ENCODE peak calls at places on chromosome 3, in seven cellular contexts. U, S, N, K, H, Q and M are unnamed samples.

GRCh38 chr3:41247055-41247454 is 47.8 kb downstream of the CTNNB1 start:
- DNase-seq in N (no peak), S (no peak), U (no peak), Q (no peak), H (no peak), K (no peak), M (no peak)

GRCh38 chr3:69855436-69856162 is 116.3 kb downstream of the MITF start:
- DNase-seq in N (no peak), K (no peak), H (peak), U (peak), Q (peak), S (no peak), M (peak)

GRCh38 chr3:123028233-123028828 is 768 bp upstream of the SEMA5B start:
- DNase-seq in U (peak), H (peak), S (peak), Q (peak), N (peak), K (no peak), M (peak)

GRCh38 chr3:58164199-58164879 is 46.4 kb downstream of the DNASE1L3 start:
- DNase-seq in S (no peak), Q (no peak), N (no peak), K (no peak), H (no peak), U (peak), M (no peak)

GRCh38 chr3:54914180-54914579 is 13.7 kb downstream of the LRTM1 start:
- DNase-seq in S (no peak), N (no peak), Q (no peak), H (no peak), U (no peak), K (no peak), M (no peak)

GRCh38 chr3:72745146-72745976 is 102.9 kb downstream of the SHQ1 start:
- DNase-seq in N (no peak), S (no peak), K (no peak), U (peak), H (peak), Q (no peak), M (no peak)

GRCh38 chr3:42892169-42892568 is 13.8 kb upstream of the ZNF662 start:
- DNase-seq in N (no peak), K (no peak), H (no peak), S (no peak), U (peak), Q (no peak), M (no peak)

GRCh38 chr3:126128504-126129407 is 44.8 kb upstream of the SLC41A3 start:
- DNase-seq in N (peak), H (no peak), S (no peak), Q (no peak), K (no peak), U (no peak), M (no peak)

GRCh38 chr3:173066044-173066679 is 74.9 kb downstream of the SPATA16 start:
- DNase-seq in H (peak), K (no peak), N (no peak), Q (no peak), U (peak), S (no peak), M (peak)

GRCh38 chr3:66177026-66177425 is 43.8 kb upstream of the SLC25A26 start:
- DNase-seq in S (no peak), U (no peak), H (no peak), N (no peak), K (no peak), Q (no peak), M (no peak)

GRCh38 chr3:37712918-37713819 is 148.5 kb upstream of the CTDSPL start:
- DNase-seq in S (peak), H (peak), N (no peak), K (no peak), U (peak), Q (peak), M (peak)

GRCh38 chr3:20772869-20773268 is 586.9 kb upstream of the SGO1 start:
- DNase-seq in Q (no peak), U (no peak), H (no peak), N (no peak), S (no peak), K (no peak), M (no peak)

GRCh38 chr3:20773320-20773984 is 587.4 kb upstream of the SGO1 start:
- DNase-seq in H (peak), Q (no peak), S (no peak), K (no peak), N (no peak), U (no peak), M (no peak)

GRCh38 chr3:20776717-20777116 is 590.7 kb upstream of the SGO1 start:
- DNase-seq in U (no peak), H (no peak), S (no peak), N (no peak), Q (no peak), K (no peak), M (no peak)
- H2AK5ac ChIP-seq in U (no peak), H (no peak), S (no peak), N (no peak), Q (no peak), K (no peak), M (no peak)

GRCh38 chr3:125057186-125057850 is 1.5 kb upstream of the HEG1 start:
- DNase-seq in H (no peak), Q (peak), N (no peak), U (peak), S (no peak), K (no peak), M (peak)

GRCh38 chr3:125055913-125056705 is at the start of gene HEG1:
- DNase-seq in K (no peak), Q (peak), S (peak), N (peak), U (peak), H (peak), M (peak)

GRCh38 chr3:125053304-125053699 is 2.5 kb downstream of the HEG1 start:
- DNase-seq in Q (no peak), H (no peak), N (no peak), S (no peak), U (no peak), K (no peak), M (no peak)

GRCh38 chr3:125054436-125055164 is 1.2 kb downstream of the HEG1 start:
- DNase-seq in H (no peak), K (no peak), N (no peak), Q (peak), S (no peak), U (peak), M (peak)

DNA sequence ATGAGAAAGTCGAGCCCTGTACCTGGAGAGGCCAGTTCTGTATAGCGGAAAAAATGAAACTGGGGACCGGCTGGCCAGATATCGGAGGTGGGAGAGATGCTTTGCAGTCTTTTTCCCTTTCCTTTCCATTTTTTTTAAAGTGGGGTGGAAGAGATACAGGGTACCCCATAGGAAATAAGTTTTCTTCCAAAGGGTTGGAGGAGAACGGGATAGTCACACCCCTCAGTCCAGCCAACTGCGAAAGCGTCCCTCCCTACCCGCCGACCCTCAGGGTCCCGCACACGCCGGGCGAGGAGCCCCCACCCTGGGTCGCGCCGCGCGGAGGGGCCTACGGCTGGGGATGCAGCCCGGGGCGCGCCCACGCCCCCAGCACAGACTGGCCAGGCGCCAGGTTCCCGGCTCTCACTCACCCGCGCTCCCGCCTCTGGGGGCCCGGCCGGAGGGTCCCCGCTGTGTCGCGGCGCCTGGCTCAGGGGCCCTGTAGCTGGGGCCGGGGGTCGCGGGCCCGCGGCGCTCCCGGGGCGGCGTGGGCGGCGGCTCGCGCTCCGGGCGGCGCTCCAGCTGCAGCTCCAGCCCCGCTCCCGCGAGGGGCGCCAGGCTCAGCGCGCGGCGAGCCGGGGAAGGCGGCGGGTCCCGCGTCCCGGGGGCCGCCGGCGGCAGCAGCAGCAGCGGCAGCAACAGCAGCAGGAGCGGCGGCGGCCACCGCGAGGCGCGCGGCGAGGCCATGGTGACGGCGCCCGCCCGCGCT is 458 bp downstream of the HEG1 start:
- DNase-seq in N (no peak), Q (no peak), H (no peak), U (peak), K (no peak), S (no peak), M (no peak)
- H3K9ac ChIP-seq in N (no peak), Q (peak), H (peak), U (peak), K (no peak), S (peak), M (peak)

GRCh38 chr3:139303216-139303615 is 40.6 kb upstream of the MRPS22 start:
- DNase-seq in N (no peak), S (no peak), Q (peak), H (no peak), K (no peak), U (no peak), M (no peak)
- H3K27ac ChIP-seq in N (no peak), S (no peak), Q (peak), H (no peak), K (no peak), U (peak), M (peak)

GRCh38 chr3:43964640-43965039 is 273.9 kb downstream of the ABHD5 start:
- DNase-seq in U (no peak), N (no peak), S (no peak), H (no peak), Q (no peak), K (no peak), M (no peak)
- H2AK5ac ChIP-seq in U (no peak), N (no peak), S (no peak), H (no peak), Q (no peak), K (no peak), M (no peak)

DNA sequence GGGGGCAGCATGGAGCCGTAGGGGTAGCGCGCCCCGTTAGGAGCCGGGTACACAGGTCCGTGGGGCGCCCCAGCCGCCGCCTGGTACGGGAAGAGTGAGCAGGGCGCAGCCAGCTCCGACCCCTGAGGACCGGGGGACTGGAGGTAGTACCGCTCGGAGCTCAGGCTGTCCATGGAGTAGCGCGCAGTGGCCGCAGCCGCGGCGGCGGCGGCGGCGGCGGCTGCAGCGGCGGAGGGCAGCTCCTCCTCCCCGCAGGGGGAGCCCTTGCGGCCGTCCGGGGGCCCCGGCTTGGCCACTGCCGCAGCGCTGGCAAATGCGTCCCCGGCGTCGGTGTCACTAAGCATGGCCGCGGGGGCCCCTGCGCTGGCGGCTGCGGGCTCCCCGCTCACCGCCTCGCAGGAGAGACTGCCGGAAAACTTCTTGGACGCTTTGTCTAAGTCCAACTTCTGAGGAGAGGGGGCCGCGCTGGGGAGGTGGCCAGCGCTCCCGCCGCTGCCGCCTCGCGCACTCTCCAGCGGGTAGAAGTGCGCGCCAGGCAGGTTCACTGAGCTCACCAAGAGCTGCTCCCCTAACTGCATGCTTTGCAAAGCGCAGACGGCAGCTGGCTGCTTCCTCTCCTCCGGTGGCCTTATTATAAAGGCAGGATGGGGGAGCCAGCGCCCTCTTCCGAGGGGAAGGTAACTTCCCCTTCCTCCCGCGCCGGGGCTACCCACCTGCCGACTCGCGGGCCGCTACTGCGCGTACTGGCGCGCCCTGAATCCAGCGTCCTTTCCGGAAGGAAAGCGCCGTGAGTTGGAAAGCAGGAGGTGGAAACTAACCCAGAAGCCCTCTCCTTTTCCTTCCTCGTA is at the start of gene EOMES:
- DNase-seq in N (peak), H (peak), K (no peak), S (no peak), U (no peak), Q (peak), M (peak)
- H3K9ac ChIP-seq in N (no peak), H (peak), K (no peak), S (no peak), U (no peak), Q (no peak), M (no peak)

DNA sequence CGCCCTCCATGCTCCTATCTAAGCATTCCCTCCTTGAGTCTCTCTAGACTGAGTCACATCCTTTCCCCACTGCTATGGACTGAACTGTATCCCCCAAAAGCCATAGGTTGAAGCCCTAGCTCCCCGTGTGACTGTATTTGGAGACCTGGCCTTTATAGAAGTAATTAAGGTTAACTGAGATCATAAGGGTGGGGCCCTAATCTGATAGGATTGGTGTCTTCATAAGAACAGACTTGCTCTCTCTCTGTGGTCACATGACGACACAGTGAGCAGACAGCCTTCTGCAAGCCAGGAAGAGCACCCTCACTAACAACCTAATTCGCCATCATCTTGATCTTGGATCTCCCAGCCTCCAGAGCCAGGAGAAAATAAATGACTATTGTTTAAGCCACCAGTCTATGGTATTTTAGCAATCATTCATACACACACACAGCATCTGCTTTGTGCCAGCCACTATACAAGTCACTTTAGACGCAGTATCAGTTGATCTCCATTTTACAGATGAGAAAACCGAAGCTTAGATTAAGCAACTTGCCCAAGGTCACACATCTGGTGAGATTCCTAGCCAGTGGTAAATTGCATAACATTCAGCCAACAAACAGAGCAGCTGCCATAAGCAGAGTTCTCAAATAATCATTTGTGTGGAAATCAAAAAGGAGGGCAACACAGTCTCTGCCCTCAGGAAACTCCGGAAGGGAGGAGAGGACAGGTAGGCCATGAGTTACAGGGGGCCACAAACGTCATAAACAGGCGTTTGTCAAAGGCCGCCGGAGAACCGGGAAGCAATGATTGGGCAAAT is 66.3 kb upstream of the HES1 start:
- DNase-seq in Q (peak), S (no peak), K (no peak), N (no peak), H (no peak), U (peak), M (peak)
- H3K27ac ChIP-seq in Q (no peak), S (no peak), K (no peak), N (no peak), H (no peak), U (no peak), M (no peak)

GRCh38 chr3:164897335-164897734 is 181.0 kb downstream of the SI start:
- DNase-seq in Q (no peak), S (no peak), H (no peak), K (no peak), U (no peak), N (no peak), M (no peak)
- H2AK5ac ChIP-seq in Q (no peak), S (no peak), H (no peak), K (no peak), U (no peak), N (no peak), M (no peak)